ENCODE peak calls at places on chromosomes 3 and 15, in nine cellular contexts. F is left kidney; E is stimulated activated CD8-positive, alpha-beta memory T cell treated with anti-CD3 and anti-CD28 coated beads, Interleukin-15, amount 100 ng/mL, for 1 hour; X is neural crest cell; G is stimulated activated CD4-positive, alpha-beta T cell treated with anti-CD3 and anti-CD28 coated beads, Interleukin-4, amount 100 ng/mL, for 48 hours; N is stomach; I is body of pancreas; K is 8988T; W is Peyer's patch. J is an unnamed sample.

GRCh38 chr3:174083706-174084105 is 686.2 kb downstream of the NLGN1 start:
- DNase-seq in N (no peak), K (no peak), X (no peak), G (no peak), W (no peak), F (no peak), E (no peak), I (no peak), J (no peak)

GRCh38 chr15:85005744-85006143 is 24.1 kb downstream of the PDE8A start:
- DNase-seq in N (no peak), G (no peak), K (no peak), I (no peak), F (no peak), W (no peak), E (no peak), X (no peak), J (no peak)

GRCh38 chr3:56323986-56324420 is 144.3 kb downstream of the ERC2 start:
- DNase-seq in F (no peak), I (no peak), K (no peak), W (no peak), X (no peak), N (no peak), G (no peak), E (no peak), J (no peak)

GRCh38 chr3:161957467-161957866 is 460.9 kb downstream of the OTOL1 start:
- DNase-seq in K (no peak), E (no peak), I (no peak), N (no peak), X (no peak), G (no peak), W (no peak), F (no peak), J (no peak)

GRCh38 chr3:110677506-110677905 is 394.1 kb upstream of the NECTIN3 start:
- DNase-seq in E (no peak), I (no peak), K (no peak), W (no peak), N (no peak), F (no peak), X (no peak), G (no peak), J (no peak)

GRCh38 chr3:53775018-53775417 is 71.2 kb downstream of the CHDH start:
- DNase-seq in K (no peak), E (no peak), X (no peak), N (no peak), G (no peak), I (no peak), F (no peak), W (no peak), J (no peak)

GRCh38 chr3:66478923-66479322 is 21.9 kb downstream of the LRIG1 start:
- DNase-seq in W (no peak), K (no peak), N (no peak), G (no peak), X (no peak), E (no peak), F (peak; percentile 79), I (no peak), J (no peak)

GRCh38 chr15:94297543-94297942 is 66.2 kb downstream of the MCTP2 start:
- DNase-seq in K (no peak), E (no peak), F (peak; percentile 26), I (no peak), G (no peak), W (no peak), X (no peak), N (no peak), J (no peak)

J was measured in C1 segment of cervical spinal cord.